ENCODE peak calls at places on chromosome 4, in four cellular contexts. O is HCT116, F is HepG2, X is neural progenitor cell. L is an unnamed sample.

GRCh38 chr4:8847331-8847730 is 24.3 kb downstream of the HMX1 start:
- DNase-seq in F (no peak), X (no peak), O (no peak), L (no peak)

GRCh38 chr4:136650541-136651277 is 881.6 kb downstream of the PCDH18 start:
- DNase-seq in F (peak; percentile 2), X (no peak), O (peak; percentile 4), L (peak; percentile 55)

GRCh38 chr4:153071953-153072622 is 132.2 kb upstream of the TRIM2 start:
- DNase-seq in X (no peak), O (no peak), F (no peak), L (no peak)

GRCh38 chr4:55318135-55318534 is 27.9 kb upstream of the SRD5A3 start:
- DNase-seq in F (no peak), O (no peak), X (no peak), L (no peak)

GRCh38 chr4:101871962-101872676 is 81.6 kb downstream of the BANK1 start:
- DNase-seq in X (no peak), F (no peak), O (no peak), L (no peak)

GRCh38 chr4:155592568-155593343 is 73.9 kb upstream of the GUCY1A1 start:
- DNase-seq in X (no peak), O (no peak), F (no peak), L (no peak)

GRCh38 chr4:81214518-81215218 is 354 bp downstream of the PRKG2 start:
- DNase-seq in O (no peak), X (peak; percentile 74), F (no peak), L (no peak)

GRCh38 chr4:173794662-173795061 is 264.6 kb upstream of the HAND2 start:
- DNase-seq in F (no peak), X (no peak), O (no peak), L (no peak)

GRCh38 chr4:72896515-72896914 is 173.0 kb downstream of the COX18 start:
- DNase-seq in F (peak; percentile 50), X (no peak), O (no peak), L (no peak)

GRCh38 chr4:122603156-122603574 is 17.7 kb downstream of the IL21 start:
- DNase-seq in O (no peak), X (no peak), F (no peak), L (no peak)

GRCh38 chr4:1512738-1513660 is 106.8 kb upstream of the NKX1-1 start:
- DNase-seq in O (peak; percentile 15), F (peak; percentile 16), X (peak; percentile 89), L (no peak)

GRCh38 chr4:134627386-134627785 is 425.8 kb upstream of the PABPC4L start:
- DNase-seq in O (no peak), F (peak; percentile 7), X (no peak), L (no peak)

GRCh38 chr4:183721207-183722081 is 62.4 kb downstream of the TRAPPC11 start:
- DNase-seq in O (no peak), F (peak; percentile 96), X (peak; percentile 32), L (no peak)

GRCh38 chr4:70688795-70689231 is 481 bp downstream of the UTP3 start:
- DNase-seq in F (no peak), X (peak; percentile 17), O (no peak), L (no peak)

GRCh38 chr4:37685726-37686372 is 327 bp downstream of the RELL1 start:
- DNase-seq in F (no peak), X (peak; percentile 77), O (no peak), L (peak; percentile 55)

GRCh38 chr4:143700420-143701352 is at the start of gene FREM3:
- DNase-seq in O (no peak), X (peak; percentile 55), F (no peak), L (peak; percentile 68)

GRCh38 chr4:70721747-70722146 is at the start of gene RUFY3:
- DNase-seq in O (no peak), X (peak; percentile 48), F (no peak), L (peak; percentile 26)

DNA sequence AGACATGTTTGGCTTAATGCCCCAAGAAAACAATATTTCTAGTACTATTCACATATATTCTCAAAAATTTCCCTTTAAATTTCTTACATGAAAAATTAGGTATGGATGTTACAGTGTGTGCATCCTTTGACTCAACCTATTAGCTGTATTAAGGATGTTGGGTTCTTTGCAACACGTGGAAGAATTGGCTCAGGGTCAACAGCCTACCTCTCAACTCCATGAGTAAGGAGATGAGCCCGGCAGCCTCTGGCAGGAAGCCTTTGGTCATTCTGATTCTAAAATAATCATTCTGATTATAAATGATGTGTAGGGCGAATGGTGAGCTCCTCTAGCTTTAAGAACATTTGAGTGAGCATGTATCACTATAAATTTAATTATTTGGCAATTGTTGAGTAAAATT is 148.0 kb upstream of the WDFY3 start:
- DNase-seq in F (no peak), O (no peak), X (no peak), L (no peak)
- H2AFZ ChIP-seq in F (no peak overlapping the region), O (no peak overlapping the region), X (no peak overlapping the region), L (no peak overlapping the region)

GRCh38 chr4:98716796-98717195 is 58.4 kb upstream of the TSPAN5 start:
- DNase-seq in F (no peak), O (no peak), X (no peak), L (no peak)

GRCh38 chr4:98722000-98722399 is 63.6 kb upstream of the TSPAN5 start:
- DNase-seq in X (no peak), F (no peak), O (no peak), L (no peak)

DNA sequence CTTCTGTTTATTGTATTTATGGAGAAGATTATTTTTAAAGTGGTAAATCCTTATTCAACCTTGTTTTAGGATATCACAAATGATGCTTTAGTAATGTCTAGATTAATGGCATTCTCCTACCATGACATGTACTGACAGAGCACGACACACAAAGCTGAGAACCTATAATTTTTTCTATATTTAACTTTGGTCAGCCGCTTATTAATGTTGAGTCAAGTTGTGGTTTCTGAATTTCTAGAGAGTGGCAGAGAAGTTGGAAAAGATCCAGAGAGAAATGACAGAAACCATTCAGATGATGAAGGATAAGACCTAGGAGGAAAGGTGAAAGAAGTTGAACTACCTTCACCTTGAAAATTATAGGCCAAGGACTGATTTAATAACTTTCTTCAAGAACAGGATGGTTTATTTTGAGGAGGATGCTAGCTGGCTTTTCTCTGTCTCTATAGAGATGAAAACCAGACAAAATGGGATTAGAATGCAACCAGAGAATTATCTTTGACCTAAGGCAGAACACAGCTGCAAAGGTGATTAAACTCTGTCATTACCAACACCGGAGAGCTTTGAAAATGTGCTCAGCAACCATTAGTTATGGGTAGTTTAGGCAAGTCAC is 62.6 kb upstream of the TSPAN5 start:
- DNase-seq in O (peak; percentile 35), F (no peak), X (no peak), L (no peak)
- H3K4me2 ChIP-seq in O (peak overlapping the region; percentile 46), F (no peak overlapping the region), X (no peak overlapping the region), L (no peak overlapping the region)

DNA sequence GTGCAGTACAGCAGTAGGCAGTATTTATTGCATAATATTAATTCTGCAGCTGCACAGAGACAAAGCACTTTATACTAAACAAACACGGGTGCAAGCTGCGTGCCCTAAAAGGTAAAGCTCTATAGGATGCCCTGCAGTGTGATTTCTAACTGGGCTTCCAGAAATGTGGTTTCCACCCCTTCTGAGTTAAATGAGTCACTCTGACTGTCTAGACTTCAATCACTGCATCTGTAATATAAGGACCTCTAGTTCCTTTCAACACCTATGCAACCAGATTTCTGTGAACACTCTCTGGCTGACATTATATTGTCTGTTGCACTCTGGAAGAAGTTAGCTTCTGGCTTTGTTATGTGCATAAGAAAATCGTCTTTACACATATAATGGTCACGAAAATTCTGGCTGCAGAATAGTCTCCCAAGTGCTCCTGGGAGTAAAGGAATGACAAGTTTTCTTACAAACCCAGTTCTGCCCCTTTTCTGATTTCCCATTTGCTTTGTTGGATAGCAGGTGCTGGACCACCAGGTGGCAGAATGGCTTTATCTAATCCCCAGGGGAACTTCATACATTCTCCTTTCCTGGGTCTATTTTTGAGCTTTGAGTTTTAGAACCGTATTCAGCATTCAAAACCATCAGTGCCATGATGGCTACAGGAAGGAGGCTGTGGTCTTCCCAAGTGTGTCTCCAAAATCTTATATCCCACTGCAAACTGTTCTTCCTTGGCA is 842.2 kb downstream of the STIM2 start:
- DNase-seq in F (peak; percentile 6), X (peak; percentile 41), O (peak; percentile 19), L (no peak)
- H2AFZ ChIP-seq in F (no peak overlapping the region), X (no peak overlapping the region), O (no peak overlapping the region), L (no peak overlapping the region)

GRCh38 chr4:156734965-156735895 is 236.4 kb downstream of the PDGFC start:
- DNase-seq in F (no peak), O (no peak), X (no peak), L (no peak)
- H3K4me2 ChIP-seq in F (no peak overlapping the region), O (no peak overlapping the region), X (no peak overlapping the region), L (no peak overlapping the region)

GRCh38 chr4:113407409-113407808 is 354.1 kb downstream of the CAMK2D start:
- DNase-seq in F (no peak), X (peak; percentile 24), O (no peak), L (no peak)

GRCh38 chr4:113406723-113407016 is 354.9 kb downstream of the CAMK2D start:
- DNase-seq in O (no peak), F (no peak), X (no peak), L (no peak)

GRCh38 chr4:113405874-113406722 is 355.4 kb downstream of the CAMK2D start:
- DNase-seq in F (no peak), O (no peak), X (no peak), L (no peak)

GRCh38 chr4:113404846-113405245 is 355.4 kb downstream of the ANK2 start:
- DNase-seq in O (no peak), X (no peak), F (no peak), L (no peak)

GRCh38 chr4:113404167-113404571 is 354.7 kb downstream of the ANK2 start:
- DNase-seq in F (peak; percentile 92), X (no peak), O (no peak), L (no peak)
- H2AFZ ChIP-seq in F (peak overlapping the region; percentile 20), X (no peak overlapping the region), O (no peak overlapping the region), L (no peak overlapping the region)

L was measured in DND-41.